ENCODE peak calls at places on chromosomes 2 and 18, in ten cellular contexts. E, N, T, H, V, Q, D, J, G and O are unnamed samples.

GRCh38 chr2:159760321-159760720 is 37.7 kb downstream of the CD302 start:
- DNase-seq in H (no peak), E (no peak), N (no peak), D (no peak), J (no peak), Q (no peak), V (no peak), T (no peak), G (no peak), O (no peak)

GRCh38 chr2:199136681-199137080 is 321.1 kb downstream of the SATB2 start:
- DNase-seq in N (peak; percentile 31), H (peak; percentile 56), D (no peak), T (no peak), V (no peak), G (no peak), Q (no peak), E (no peak), J (peak; percentile 38), O (no peak)

GRCh38 chr18:73365018-73365417 is 497.2 kb upstream of the NETO1 start:
- DNase-seq in G (no peak), Q (no peak), T (no peak), V (no peak), N (no peak), D (no peak), J (peak; percentile 4), H (peak; percentile 92), E (no peak), O (no peak)

GRCh38 chr2:83584674-83585073 is 874.4 kb downstream of the SUCLG1 start:
- DNase-seq in J (no peak), T (no peak), V (no peak), G (no peak), Q (no peak), N (no peak), H (no peak), E (no peak), D (no peak), O (no peak)

GRCh38 chr2:158509928-158510797 is 53.4 kb downstream of the PKP4 start:
- DNase-seq in D (no peak), J (peak; percentile 20), N (no peak), E (no peak), Q (no peak), V (no peak), G (no peak), T (no peak), H (no peak), O (no peak)

GRCh38 chr18:74625157-74625556 is 27.5 kb downstream of the ZNF407 start:
- DNase-seq in E (no peak), T (no peak), Q (no peak), G (no peak), N (no peak), J (no peak), D (no peak), H (no peak), V (no peak), O (no peak)

GRCh38 chr18:50097702-50098101 is 97.2 kb downstream of the MYO5B start:
- DNase-seq in T (no peak), Q (no peak), G (no peak), N (no peak), H (no peak), J (peak; percentile 29), E (no peak), D (no peak), V (no peak), O (no peak)

GRCh38 chr2:10303634-10304378 is 1.1 kb downstream of the HPCAL1 start:
- DNase-seq in H (peak; percentile 21), T (no peak), V (peak; percentile 50), G (peak; percentile 27), J (peak; percentile 80), N (peak; percentile 57), Q (peak; percentile 50), D (no peak), E (no peak), O (no peak)

GRCh38 chr2:172995323-172996244 is 80.1 kb upstream of the MAP3K20 start:
- DNase-seq in T (no peak), G (no peak), N (peak; percentile 23), Q (no peak), H (peak; percentile 76), J (peak; percentile 66), V (no peak), D (peak; percentile 51), E (no peak), O (no peak)

GRCh38 chr2:37819228-37819627 is 105.9 kb upstream of the RMDN2 start:
- DNase-seq in H (peak; percentile 84), J (peak; percentile 72), Q (no peak), D (no peak), E (no peak), G (no peak), N (no peak), V (no peak), T (no peak), O (no peak)

GRCh38 chr2:176494949-176495353 is 225.7 kb downstream of the MTX2 start:
- DNase-seq in T (no peak), N (no peak), J (no peak), H (no peak), V (no peak), E (no peak), Q (no peak), D (no peak), G (no peak), O (no peak)

GRCh38 chr18:55228191-55228590 is 268.9 kb upstream of the CCDC68 start:
- DNase-seq in E (no peak), N (no peak), D (no peak), T (no peak), Q (no peak), J (peak; percentile 29), G (no peak), V (no peak), H (no peak), O (no peak)